ENCODE peak calls at places on chromosomes 11 and 22, in seven cellular contexts. One of them, this sample, is unnamed.

GRCh38 chr22:31321421-31321820 is 24.7 kb downstream of the PATZ1 start:
- DNase-seq in GM23248: no peak
- DNase-seq in Peyer's patch: no peak
- DNase-seq in thoracic aorta: no peak
- DNase-seq in left ventricle myocardium inferior: no peak
- DNase-seq in K562: no peak
- DNase-seq in uterus: no peak
- DNase-seq in this sample: no peak

GRCh38 chr11:82701847-82702520 is 31.7 kb downstream of the FAM181B start:
- DNase-seq in GM23248: peak; percentile 50
- DNase-seq in Peyer's patch: no peak
- DNase-seq in thoracic aorta: no peak
- DNase-seq in left ventricle myocardium inferior: no peak
- DNase-seq in K562: peak; percentile 56
- DNase-seq in uterus: no peak
- DNase-seq in this sample: no peak

GRCh38 chr22:31954535-31955326 is 10.4 kb downstream of the YWHAH start:
- DNase-seq in GM23248: no peak
- DNase-seq in Peyer's patch: peak; percentile 21
- DNase-seq in thoracic aorta: no peak
- DNase-seq in left ventricle myocardium inferior: no peak
- DNase-seq in K562: no peak
- DNase-seq in uterus: no peak
- DNase-seq in this sample: no peak

GRCh38 chr11:12502950-12503579 is 125.7 kb downstream of the PARVA start:
- DNase-seq in GM23248: no peak
- DNase-seq in Peyer's patch: no peak
- DNase-seq in thoracic aorta: no peak
- DNase-seq in left ventricle myocardium inferior: no peak
- DNase-seq in K562: no peak
- DNase-seq in uterus: no peak
- DNase-seq in this sample: no peak

GRCh38 chr11:68056317-68057285 is 17.8 kb downstream of the TCIRG1 start:
- DNase-seq in GM23248: no peak
- DNase-seq in Peyer's patch: no peak
- DNase-seq in thoracic aorta: no peak
- DNase-seq in left ventricle myocardium inferior: no peak
- DNase-seq in K562: no peak
- DNase-seq in uterus: no peak
- DNase-seq in this sample: no peak

GRCh38 chr22:47333625-47334024 is 571.2 kb downstream of the TBC1D22A start:
- DNase-seq in GM23248: peak; percentile 14
- DNase-seq in Peyer's patch: no peak
- DNase-seq in thoracic aorta: no peak
- DNase-seq in left ventricle myocardium inferior: no peak
- DNase-seq in K562: no peak
- DNase-seq in uterus: no peak
- DNase-seq in this sample: no peak

GRCh38 chr22:40531951-40532900 is 104.3 kb downstream of the MRTFA start:
- DNase-seq in GM23248: peak; percentile 23
- DNase-seq in Peyer's patch: no peak
- DNase-seq in thoracic aorta: no peak
- DNase-seq in left ventricle myocardium inferior: no peak
- DNase-seq in K562: no peak
- DNase-seq in uterus: no peak
- DNase-seq in this sample: no peak

GRCh38 chr11:118921121-118921928 is 4.4 kb downstream of the BCL9L start:
- DNase-seq in GM23248: peak; percentile 90
- DNase-seq in Peyer's patch: no peak
- DNase-seq in thoracic aorta: no peak
- DNase-seq in left ventricle myocardium inferior: peak; percentile 68
- DNase-seq in K562: no peak
- DNase-seq in uterus: peak; percentile 85
- DNase-seq in this sample: no peak

GRCh38 chr11:18723991-18724390 is 2.0 kb downstream of the IGSF22 start:
- DNase-seq in GM23248: no peak
- DNase-seq in Peyer's patch: no peak
- DNase-seq in thoracic aorta: no peak
- DNase-seq in left ventricle myocardium inferior: no peak
- DNase-seq in K562: no peak
- DNase-seq in uterus: no peak
- DNase-seq in this sample: no peak

GRCh38 chr22:17941501-17942406 is 82.6 kb downstream of the MICAL3 start:
- DNase-seq in GM23248: no peak
- DNase-seq in Peyer's patch: peak; percentile 29
- DNase-seq in thoracic aorta: no peak
- DNase-seq in left ventricle myocardium inferior: no peak
- DNase-seq in K562: peak; percentile 67
- DNase-seq in uterus: no peak
- DNase-seq in this sample: no peak

GRCh38 chr11:64204080-64204440 is 2.5 kb upstream of the FERMT3 start:
- DNase-seq in GM23248: no peak
- DNase-seq in Peyer's patch: no peak
- DNase-seq in thoracic aorta: no peak
- DNase-seq in left ventricle myocardium inferior: no peak
- DNase-seq in K562: no peak
- DNase-seq in uterus: no peak
- DNase-seq in this sample: no peak
- H3K36me3 ChIP-seq in GM23248: peaks cover 23% of the 10 kb centered on the region
- H3K36me3 ChIP-seq in Peyer's patch: peaks cover 52% of the 10 kb centered on the region
- H3K36me3 ChIP-seq in thoracic aorta: peaks cover 41% of the 10 kb centered on the region
- H3K36me3 ChIP-seq in left ventricle myocardium inferior: peaks cover 74% of the 10 kb centered on the region
- H3K36me3 ChIP-seq in K562: peaks cover 86% of the 10 kb centered on the region
- H3K36me3 ChIP-seq in uterus: no peaks in the 10 kb centered on the region
- H3K36me3 ChIP-seq in this sample: peaks cover 2% of the 10 kb centered on the region

DNA sequence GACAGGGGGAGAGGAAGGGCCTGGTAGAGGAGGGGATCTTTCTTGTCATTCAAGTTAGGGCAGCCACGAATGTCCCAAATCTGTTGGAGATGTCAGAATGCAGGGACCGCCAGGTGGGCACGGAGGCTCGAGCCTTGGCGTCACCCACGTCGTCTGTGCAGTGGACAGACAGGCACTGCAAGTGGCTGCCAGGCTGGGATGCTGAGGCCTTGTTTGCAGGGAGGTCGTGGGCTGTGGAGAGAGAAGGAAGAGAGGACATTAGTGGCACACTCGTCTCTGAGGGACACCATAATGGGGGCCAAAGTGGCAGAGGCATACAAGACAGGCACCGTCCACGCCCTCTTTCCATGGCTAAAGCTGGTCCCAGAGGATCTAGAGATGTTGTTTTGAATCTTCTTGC is 50.7 kb downstream of the MN1 start:
- DNase-seq in GM23248: no peak
- DNase-seq in Peyer's patch: no peak
- DNase-seq in thoracic aorta: no peak
- DNase-seq in left ventricle myocardium inferior: no peak
- DNase-seq in K562: no peak
- DNase-seq in uterus: no peak
- DNase-seq in this sample: no peak
- H3K4me3 ChIP-seq in GM23248: no peak overlapping the region
- H3K4me3 ChIP-seq in Peyer's patch: no peak overlapping the region
- H3K4me3 ChIP-seq in thoracic aorta: no peak overlapping the region
- H3K4me3 ChIP-seq in left ventricle myocardium inferior: no peak overlapping the region
- H3K4me3 ChIP-seq in K562: no peak overlapping the region
- H3K4me3 ChIP-seq in uterus: no peak overlapping the region
- H3K4me3 ChIP-seq in this sample: no peak overlapping the region

GRCh38 chr22:39244496-39245129 is at the start of gene PDGFB:
- DNase-seq in GM23248: peak; percentile 35
- DNase-seq in Peyer's patch: no peak
- DNase-seq in thoracic aorta: no peak
- DNase-seq in left ventricle myocardium inferior: peak; percentile 63
- DNase-seq in K562: no peak
- DNase-seq in uterus: no peak
- DNase-seq in this sample: no peak

GRCh38 chr22:39242389-39242808 is 2.4 kb downstream of the PDGFB start:
- DNase-seq in GM23248: no peak
- DNase-seq in Peyer's patch: no peak
- DNase-seq in thoracic aorta: no peak
- DNase-seq in left ventricle myocardium inferior: no peak
- DNase-seq in K562: no peak
- DNase-seq in uterus: no peak
- DNase-seq in this sample: no peak

GRCh38 chr22:39244073-39244495 is 698 bp downstream of the PDGFB start:
- DNase-seq in GM23248: peak; percentile 24
- DNase-seq in Peyer's patch: no peak
- DNase-seq in thoracic aorta: no peak
- DNase-seq in left ventricle myocardium inferior: no peak
- DNase-seq in K562: peak; percentile 51
- DNase-seq in uterus: no peak
- DNase-seq in this sample: no peak

GRCh38 chr22:39242809-39243442 is 1.9 kb downstream of the PDGFB start:
- DNase-seq in GM23248: no peak
- DNase-seq in Peyer's patch: no peak
- DNase-seq in thoracic aorta: no peak
- DNase-seq in left ventricle myocardium inferior: no peak
- DNase-seq in K562: peak; percentile 54
- DNase-seq in uterus: no peak
- DNase-seq in this sample: no peak

GRCh38 chr22:39243443-39244072 is 1.2 kb downstream of the PDGFB start:
- DNase-seq in GM23248: no peak
- DNase-seq in Peyer's patch: no peak
- DNase-seq in thoracic aorta: no peak
- DNase-seq in left ventricle myocardium inferior: no peak
- DNase-seq in K562: no peak
- DNase-seq in uterus: no peak
- DNase-seq in this sample: no peak
- H3K36me3 ChIP-seq in GM23248: no peaks in the 10 kb centered on the region
- H3K36me3 ChIP-seq in Peyer's patch: no peaks in the 10 kb centered on the region
- H3K36me3 ChIP-seq in thoracic aorta: no peaks in the 10 kb centered on the region
- H3K36me3 ChIP-seq in left ventricle myocardium inferior: no peaks in the 10 kb centered on the region
- H3K36me3 ChIP-seq in K562: no peaks in the 10 kb centered on the region
- H3K36me3 ChIP-seq in uterus: no peaks in the 10 kb centered on the region
- H3K36me3 ChIP-seq in this sample: no peaks in the 10 kb centered on the region

GRCh38 chr11:1200611-1201191 is 22.2 kb upstream of the MUC5B start:
- DNase-seq in GM23248: no peak
- DNase-seq in Peyer's patch: no peak
- DNase-seq in thoracic aorta: no peak
- DNase-seq in left ventricle myocardium inferior: peak; percentile 6
- DNase-seq in K562: no peak
- DNase-seq in uterus: no peak
- DNase-seq in this sample: no peak

GRCh38 chr11:1201395-1202153 is 21.3 kb upstream of the MUC5B start:
- DNase-seq in GM23248: no peak
- DNase-seq in Peyer's patch: no peak
- DNase-seq in thoracic aorta: no peak
- DNase-seq in left ventricle myocardium inferior: no peak
- DNase-seq in K562: no peak
- DNase-seq in uterus: no peak
- DNase-seq in this sample: no peak

GRCh38 chr11:1198766-1199688 is 23.8 kb upstream of the MUC5B start:
- DNase-seq in GM23248: no peak
- DNase-seq in Peyer's patch: peak; percentile 39
- DNase-seq in thoracic aorta: no peak
- DNase-seq in left ventricle myocardium inferior: peak; percentile 9
- DNase-seq in K562: no peak
- DNase-seq in uterus: peak; percentile 11
- DNase-seq in this sample: no peak

GRCh38 chr11:1197886-1198765 is 24.7 kb upstream of the MUC5B start:
- DNase-seq in GM23248: no peak
- DNase-seq in Peyer's patch: no peak
- DNase-seq in thoracic aorta: peak; percentile 1
- DNase-seq in left ventricle myocardium inferior: peak; percentile 9
- DNase-seq in K562: no peak
- DNase-seq in uterus: peak; percentile 7
- DNase-seq in this sample: no peak

GRCh38 chr11:1199689-1200610 is 22.9 kb upstream of the MUC5B start:
- DNase-seq in GM23248: no peak
- DNase-seq in Peyer's patch: peak; percentile 46
- DNase-seq in thoracic aorta: no peak
- DNase-seq in left ventricle myocardium inferior: peak; percentile 12
- DNase-seq in K562: no peak
- DNase-seq in uterus: no peak
- DNase-seq in this sample: no peak
- H3K4me3 ChIP-seq in GM23248: no peak overlapping the region
- H3K4me3 ChIP-seq in Peyer's patch: no peak overlapping the region
- H3K4me3 ChIP-seq in thoracic aorta: no peak overlapping the region
- H3K4me3 ChIP-seq in left ventricle myocardium inferior: no peak overlapping the region
- H3K4me3 ChIP-seq in K562: no peak overlapping the region
- H3K4me3 ChIP-seq in uterus: no peak overlapping the region
- H3K4me3 ChIP-seq in this sample: no peak overlapping the region

GRCh38 chr11:71442880-71443279 is 5.3 kb downstream of the DHCR7 start:
- DNase-seq in GM23248: no peak
- DNase-seq in Peyer's patch: no peak
- DNase-seq in thoracic aorta: no peak
- DNase-seq in left ventricle myocardium inferior: no peak
- DNase-seq in K562: no peak
- DNase-seq in uterus: no peak
- DNase-seq in this sample: no peak

GRCh38 chr11:71442123-71442522 is 6.1 kb downstream of the DHCR7 start:
- DNase-seq in GM23248: no peak
- DNase-seq in Peyer's patch: no peak
- DNase-seq in thoracic aorta: no peak
- DNase-seq in left ventricle myocardium inferior: no peak
- DNase-seq in K562: no peak
- DNase-seq in uterus: no peak
- DNase-seq in this sample: no peak

GRCh38 chr11:71444811-71445210 is 3.4 kb downstream of the DHCR7 start:
- DNase-seq in GM23248: no peak
- DNase-seq in Peyer's patch: no peak
- DNase-seq in thoracic aorta: no peak
- DNase-seq in left ventricle myocardium inferior: no peak
- DNase-seq in K562: no peak
- DNase-seq in uterus: no peak
- DNase-seq in this sample: no peak

GRCh38 chr11:71446150-71446549 is 2.0 kb downstream of the DHCR7 start:
- DNase-seq in GM23248: no peak
- DNase-seq in Peyer's patch: no peak
- DNase-seq in thoracic aorta: no peak
- DNase-seq in left ventricle myocardium inferior: no peak
- DNase-seq in K562: no peak
- DNase-seq in uterus: no peak
- DNase-seq in this sample: no peak

DNA sequence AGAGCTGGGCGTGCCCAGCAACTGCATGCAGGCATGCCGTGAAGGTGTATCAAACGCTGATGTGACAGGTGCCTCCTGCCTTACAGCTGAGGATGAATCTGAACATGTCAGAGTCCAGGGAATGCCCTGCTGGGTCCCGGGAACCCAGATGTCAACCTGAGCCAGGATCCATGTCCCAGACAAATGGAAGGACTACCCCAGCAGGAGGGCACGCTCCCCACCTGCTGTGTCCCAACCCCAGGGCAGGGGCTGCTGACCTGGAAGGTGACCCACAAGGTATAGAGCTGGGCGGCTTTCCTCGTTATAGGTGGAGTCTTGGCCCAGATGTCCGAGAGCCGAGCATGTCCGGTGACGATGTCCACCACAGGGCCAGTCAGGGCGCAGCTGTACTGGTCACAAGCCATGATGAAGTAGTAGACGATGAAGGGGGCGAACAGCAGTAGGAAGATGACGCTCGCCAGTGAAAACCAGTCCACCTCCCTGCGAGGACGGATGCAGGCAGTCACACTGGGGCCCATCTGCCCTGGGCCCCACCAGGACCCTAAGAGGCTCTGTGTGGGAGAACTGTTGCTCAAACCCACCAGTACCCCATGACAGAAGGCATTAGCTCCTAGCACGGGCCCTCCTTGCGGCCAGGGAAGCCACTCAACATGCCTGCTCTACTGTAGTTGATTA is 4.3 kb downstream of the DHCR7 start:
- DNase-seq in GM23248: no peak
- DNase-seq in Peyer's patch: no peak
- DNase-seq in thoracic aorta: no peak
- DNase-seq in left ventricle myocardium inferior: no peak
- DNase-seq in K562: no peak
- DNase-seq in uterus: no peak
- DNase-seq in this sample: no peak
- H3K36me3 ChIP-seq in GM23248: peaks cover 5% of the 10 kb centered on the region
- H3K36me3 ChIP-seq in Peyer's patch: peaks cover 62% of the 10 kb centered on the region
- H3K36me3 ChIP-seq in thoracic aorta: peaks cover 20% of the 10 kb centered on the region
- H3K36me3 ChIP-seq in left ventricle myocardium inferior: peaks cover 72% of the 10 kb centered on the region
- H3K36me3 ChIP-seq in K562: peaks cover 86% of the 10 kb centered on the region
- H3K36me3 ChIP-seq in uterus: no peaks in the 10 kb centered on the region
- H3K36me3 ChIP-seq in this sample: peaks cover 5% of the 10 kb centered on the region

This sample was measured in kidney epithelial cell.